ENCODE peak calls at places on chromosomes 1 and 21, in ten cellular contexts. N is M059J; R is NCI-H2029; T is CD8-positive, alpha-beta memory T cell; L is GM23338; C is Calu3; V is iris pigment epithelial cell; Y is T-helper 2 cell; O is EL; K is activated effector memory CD4-positive, alpha-beta T cell treated with Interleukin-2 at 50 U/mL for 16 hours. Z is an unnamed sample.

GRCh38 chr1:157141212-157141855 is 3.1 kb upstream of the ETV3 start:
- DNase-seq in N (no peak), R (no peak), T (no peak), L (no peak), C (no peak), V (no peak), Y (no peak), O (no peak), K (no peak), Z (no peak)

GRCh38 chr21:41957991-41958766 is 4.4 kb upstream of the C2CD2 start:
- DNase-seq in N (peak), R (peak), T (no peak), L (peak), C (peak), V (peak), Y (no peak), O (peak), K (no peak), Z (peak)

GRCh38 chr1:200154069-200154767 is 126.7 kb downstream of the NR5A2 start:
- DNase-seq in N (peak), R (no peak), T (peak), L (no peak), C (no peak), V (peak), Y (no peak), O (peak), K (peak), Z (peak)

GRCh38 chr1:155052412-155053400 is 1.6 kb downstream of the ADAM15 start:
- DNase-seq in N (peak), R (no peak), T (peak), L (peak), C (peak), V (no peak), Y (no peak), O (no peak), K (no peak), Z (peak)

GRCh38 chr1:54356680-54357147 is 49.5 kb downstream of the SSBP3 start:
- DNase-seq in N (no peak), R (no peak), T (peak), L (no peak), C (no peak), V (no peak), Y (peak), O (no peak), K (no peak), Z (no peak)

GRCh38 chr1:115809847-115810246 is 31.1 kb downstream of the NHLH2 start:
- DNase-seq in N (no peak), R (no peak), T (no peak), L (no peak), C (no peak), V (no peak), Y (no peak), O (no peak), K (no peak), Z (no peak)

GRCh38 chr1:44631647-44632510 is 42.4 kb downstream of the TMEM53 start:
- DNase-seq in N (peak), R (peak), T (peak), L (peak), C (peak), V (peak), Y (peak), O (peak), K (peak), Z (peak)

GRCh38 chr1:3018051-3018471 is 3.2 kb upstream of the ACTRT2 start:
- DNase-seq in N (no peak), R (no peak), T (no peak), L (no peak), C (no peak), V (no peak), Y (no peak), O (no peak), K (no peak), Z (no peak)

GRCh38 chr1:161242313-161242712 is 4.3 kb upstream of the NR1I3 start:
- DNase-seq in N (peak), R (no peak), T (no peak), L (no peak), C (no peak), V (no peak), Y (no peak), O (peak), K (no peak), Z (no peak)

GRCh38 chr21:15732290-15732995 is 2.7 kb downstream of the USP25 start:
- DNase-seq in N (peak), R (peak), T (peak), L (no peak), C (no peak), V (peak), Y (no peak), O (peak), K (no peak), Z (peak)

GRCh38 chr1:67545364-67545763 is 115.2 kb upstream of the SERBP1 start:
- DNase-seq in N (no peak), R (no peak), T (no peak), L (no peak), C (no peak), V (no peak), Y (no peak), O (no peak), K (no peak), Z (no peak)

GRCh38 chr1:89757532-89757931 is 63.3 kb upstream of the LRRC8D start:
- DNase-seq in N (peak), R (no peak), T (peak), L (no peak), C (no peak), V (peak), Y (no peak), O (peak), K (no peak), Z (peak)

GRCh38 chr1:170732262-170732595 is 68.3 kb downstream of the PRRX1 start:
- DNase-seq in N (peak), R (no peak), T (no peak), L (no peak), C (no peak), V (peak), Y (no peak), O (peak), K (no peak), Z (no peak)

GRCh38 chr1:64519921-64520320 is 50.0 kb downstream of the CACHD1 start:
- DNase-seq in N (no peak), R (no peak), T (no peak), L (no peak), C (no peak), V (peak), Y (no peak), O (peak), K (no peak), Z (peak)

Z was measured in Daoy.